ENCODE peak calls at places on chromosomes 5 and 9, in five cellular contexts. G, J, B, H and R are unnamed samples.
A peak's percentile ranks its signal among the peaks of the same experiment; 100 is the strongest.

GRCh38 chr9:98083059-98083458 is 26.5 kb downstream of the NANS start:
- DNase-seq in J (no peak), B (no peak), G (no peak), H (no peak), R (no peak)

GRCh38 chr5:103808464-103809106 is 246.0 kb upstream of the NUDT12 start:
- DNase-seq in G (no peak), H (peak; percentile 27), J (no peak), B (peak; percentile 77), R (peak; percentile 59)

GRCh38 chr5:54845567-54845941 is 139.8 kb downstream of the ESM1 start:
- DNase-seq in J (no peak), G (no peak), B (no peak), H (no peak), R (peak; percentile 3)

GRCh38 chr9:124812401-124813016 is 35.6 kb downstream of the OLFML2A start:
- DNase-seq in J (no peak), G (no peak), B (no peak), H (peak; percentile 90), R (peak; percentile 96)

GRCh38 chr5:51159164-51159563 is 224.1 kb upstream of the ISL1 start:
- DNase-seq in H (no peak), G (no peak), B (no peak), J (no peak), R (no peak)

GRCh38 chr5:56350595-56351170 is 117.6 kb upstream of the ANKRD55 start:
- DNase-seq in G (peak; percentile 54), H (peak; percentile 99), J (peak; percentile 68), B (no peak), R (peak; percentile 87)

GRCh38 chr5:168807261-168807660 is 228.1 kb upstream of the PANK3 start:
- DNase-seq in H (no peak), B (no peak), G (no peak), J (no peak), R (no peak)

GRCh38 chr9:1726993-1727759 is 288.0 kb upstream of the SMARCA2 start:
- DNase-seq in H (no peak), G (no peak), J (no peak), B (no peak), R (no peak)

GRCh38 chr5:125696762-125697161 is 726.4 kb upstream of the GRAMD2B start:
- DNase-seq in J (no peak), B (no peak), G (no peak), H (peak; percentile 13), R (peak; percentile 5)

GRCh38 chr5:55511010-55511409 is 23.8 kb downstream of the PLPP1 start:
- DNase-seq in H (no peak), J (no peak), G (no peak), B (no peak), R (no peak)

GRCh38 chr9:12091865-12092527 is 601.2 kb upstream of the TYRP1 start:
- DNase-seq in J (no peak), G (no peak), H (no peak), B (no peak), R (no peak)